ENCODE peak calls at places on chromosomes 3 and 15, in ten cellular contexts. R, P, O, C, A, U, D, W, L and F are unnamed samples.

GRCh38 chr3:167843483-167843882 is 108.0 kb downstream of the SERPINI1 start:
- DNase-seq in C (no peak), W (no peak), D (no peak), A (no peak), L (no peak), O (no peak), R (no peak), U (no peak), P (no peak), F (no peak)

GRCh38 chr15:51796777-51797474 is 32.5 kb upstream of the TMOD3 start:
- DNase-seq in D (no peak), A (peak), C (no peak), W (no peak), O (peak), U (peak), L (no peak), R (no peak), P (no peak), F (no peak)

GRCh38 chr3:31446411-31446810 is 86.3 kb upstream of the STT3B start:
- DNase-seq in C (no peak), A (no peak), D (no peak), W (no peak), P (no peak), U (no peak), R (no peak), L (no peak), O (no peak), F (no peak)

GRCh38 chr3:30623375-30623774 is 17.0 kb downstream of the TGFBR2 start:
- DNase-seq in A (no peak), P (no peak), L (no peak), R (no peak), O (no peak), D (peak), W (no peak), C (no peak), U (no peak), F (no peak)

GRCh38 chr3:72461787-72462186 is 386.5 kb downstream of the SHQ1 start:
- DNase-seq in W (peak), R (peak), L (no peak), O (no peak), C (no peak), P (no peak), A (no peak), D (no peak), U (no peak), F (no peak)

GRCh38 chr15:50943623-50944022 is 35.1 kb downstream of the AP4E1 start:
- DNase-seq in W (no peak), R (no peak), U (peak), P (no peak), D (no peak), L (no peak), O (peak), A (peak), C (no peak), F (peak)

GRCh38 chr3:147139341-147139740 is 267.0 kb downstream of the ZIC4 start:
- DNase-seq in A (no peak), D (no peak), O (no peak), U (no peak), C (no peak), L (no peak), R (no peak), P (no peak), W (no peak), F (no peak)

GRCh38 chr3:12224181-12225147 is 64.4 kb upstream of the PPARG start:
- DNase-seq in D (peak), C (no peak), U (peak), A (peak), R (no peak), W (no peak), P (no peak), O (peak), L (peak), F (peak)

GRCh38 chr3:5568451-5568850 is 380.9 kb downstream of the EDEM1 start:
- DNase-seq in D (no peak), O (no peak), C (peak), W (no peak), A (no peak), L (no peak), R (no peak), P (no peak), U (no peak), F (no peak)

GRCh38 chr3:43699864-43700263 is 9.1 kb downstream of the ABHD5 start:
- DNase-seq in R (no peak), O (peak), D (no peak), W (no peak), C (peak), L (no peak), A (peak), P (peak), U (no peak), F (peak)

GRCh38 chr3:162994165-162994564 is 1497.6 kb downstream of the OTOL1 start:
- DNase-seq in O (no peak), R (no peak), A (no peak), D (no peak), P (no peak), L (no peak), U (no peak), W (no peak), C (no peak), F (no peak)

GRCh38 chr3:55486101-55486856 is 827 bp downstream of the WNT5A start:
- DNase-seq in D (peak), C (no peak), O (peak), R (peak), U (peak), L (peak), A (peak), P (peak), W (peak), F (peak)

GRCh38 chr15:60963557-60963956 is 265.5 kb downstream of the RORA start:
- DNase-seq in U (no peak), O (no peak), R (no peak), W (no peak), C (no peak), P (no peak), A (no peak), L (no peak), D (no peak), F (no peak)

GRCh38 chr3:171834461-171834801 is 8.7 kb upstream of the TMEM212 start:
- DNase-seq in D (no peak), W (no peak), U (no peak), A (no peak), C (no peak), R (no peak), O (no peak), L (no peak), P (no peak), F (no peak)

GRCh38 chr3:64518950-64519349 is 168.8 kb downstream of the ADAMTS9 start:
- DNase-seq in L (no peak), D (no peak), R (no peak), C (no peak), W (no peak), O (peak), U (no peak), P (no peak), A (peak), F (no peak)

GRCh38 chr3:147705626-147706025 is 296.5 kb downstream of the ZIC1 start:
- DNase-seq in R (no peak), C (no peak), P (no peak), D (no peak), L (no peak), A (no peak), W (no peak), O (no peak), U (no peak), F (no peak)

GRCh38 chr3:194369522-194370279 is at the start of gene LRRC15:
- DNase-seq in D (peak), R (no peak), P (no peak), C (no peak), U (peak), A (peak), O (peak), W (no peak), L (no peak), F (peak)

GRCh38 chr15:70806992-70807712 is 43.8 kb upstream of the UACA start:
- DNase-seq in U (peak), P (no peak), D (no peak), L (no peak), C (no peak), R (peak), O (peak), A (peak), W (peak), F (no peak)

GRCh38 chr15:36428102-36428845 is 151.2 kb upstream of the CDIN1 start:
- DNase-seq in L (no peak), P (no peak), D (peak), W (no peak), C (no peak), U (peak), A (peak), R (no peak), O (peak), F (peak)

GRCh38 chr3:112629425-112629824 is 11.5 kb downstream of the CCDC80 start:
- DNase-seq in O (peak), C (peak), L (no peak), U (peak), D (peak), W (no peak), P (no peak), A (peak), R (peak), F (peak)

GRCh38 chr3:190435618-190436017 is 14.1 kb downstream of the TMEM207 start:
- DNase-seq in C (no peak), L (no peak), D (peak), P (no peak), U (no peak), R (no peak), W (no peak), O (no peak), A (peak), F (no peak)

GRCh38 chr15:90836296-90836871 is 32.0 kb upstream of the FURIN start:
- DNase-seq in C (no peak), L (no peak), U (peak), O (peak), W (no peak), A (peak), P (no peak), D (peak), R (no peak), F (peak)

GRCh38 chr15:56471440-56472069 is 6.6 kb upstream of the MNS1 start:
- DNase-seq in A (no peak), W (no peak), C (no peak), R (no peak), P (no peak), U (no peak), O (no peak), D (no peak), L (no peak), F (no peak)

GRCh38 chr3:128518587-128519490 is 25.8 kb upstream of the GATA2 start:
- DNase-seq in U (no peak), W (no peak), A (no peak), O (no peak), L (no peak), P (no peak), R (no peak), D (no peak), C (no peak), F (no peak)

GRCh38 chr3:4746241-4746958 is 232.8 kb upstream of the BHLHE40 start:
- DNase-seq in W (no peak), C (no peak), D (peak), P (no peak), U (no peak), L (no peak), A (peak), O (peak), R (no peak), F (peak)

GRCh38 chr3:66836363-66837152 is 161.5 kb upstream of the KBTBD8 start:
- DNase-seq in P (no peak), W (no peak), D (no peak), C (no peak), O (peak), L (no peak), A (peak), U (peak), R (no peak), F (peak)

GRCh38 chr3:172201136-172201989 is 162.0 kb downstream of the FNDC3B start:
- DNase-seq in U (peak), O (peak), L (no peak), W (peak), C (no peak), R (peak), A (peak), D (peak), P (no peak), F (peak)

GRCh38 chr3:122099255-122099654 is 44.1 kb downstream of the CD86 start:
- DNase-seq in D (no peak), U (no peak), P (no peak), C (peak), A (no peak), R (no peak), W (no peak), O (no peak), L (no peak), F (no peak)

GRCh38 chr3:59572106-59572505 is 522.3 kb upstream of the CFAP20DC start:
- DNase-seq in W (no peak), D (no peak), P (no peak), C (no peak), L (no peak), O (peak), U (no peak), R (no peak), A (no peak), F (peak)

DNA sequence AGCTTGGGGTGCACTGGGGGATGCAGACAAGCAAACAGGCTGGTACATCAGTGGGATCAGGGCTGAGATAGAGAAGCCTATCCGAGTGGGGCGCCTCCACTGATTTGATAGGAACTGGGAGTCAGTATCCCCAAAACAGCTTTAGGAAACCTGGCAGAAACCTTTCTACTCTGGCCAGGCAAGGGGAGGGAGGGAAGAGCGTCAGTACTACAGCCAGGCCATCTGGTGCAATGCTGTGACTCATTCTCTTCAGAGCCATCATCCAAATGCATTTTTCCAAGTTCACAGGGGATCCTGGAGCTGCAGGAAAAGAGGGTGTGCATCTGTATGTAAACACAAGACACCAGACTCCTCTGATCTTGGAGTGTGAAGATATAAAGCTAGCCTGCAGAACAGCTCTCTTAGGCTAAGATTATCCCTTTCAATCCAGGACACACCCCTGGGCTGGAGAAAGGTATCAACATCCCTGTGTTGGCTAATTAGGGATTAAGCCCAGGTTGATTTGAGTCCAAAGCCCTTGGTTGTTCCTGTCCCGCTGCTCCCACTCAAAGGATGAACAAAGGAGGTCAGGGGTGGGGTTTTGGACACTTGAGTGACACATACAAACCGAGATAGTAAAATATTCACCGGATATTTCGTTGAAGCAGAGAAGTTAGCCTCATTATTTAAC is 9.3 kb downstream of the GALNT15 start:
- DNase-seq in L (no peak), P (no peak), C (no peak), D (peak), W (no peak), R (no peak), O (peak), U (peak), A (peak), F (peak)
- H3K4me3 ChIP-seq in L (no peak), P (no peak), C (no peak), D (no peak), W (no peak), R (no peak), O (no peak), U (no peak), A (no peak), F (no peak)

GRCh38 chr3:142211034-142211433 is 14.4 kb downstream of the GK5 start:
- DNase-seq in R (no peak), U (peak), A (peak), W (no peak), D (no peak), C (peak), O (peak), L (no peak), P (no peak), F (no peak)

GRCh38 chr3:142210144-142210543 is 15.2 kb downstream of the GK5 start:
- DNase-seq in A (peak), C (no peak), P (no peak), R (no peak), W (no peak), D (no peak), L (no peak), U (no peak), O (no peak), F (peak)

GRCh38 chr3:142209655-142210054 is 15.7 kb downstream of the GK5 start:
- DNase-seq in D (peak), L (no peak), O (peak), P (no peak), W (no peak), U (peak), C (no peak), A (peak), R (no peak), F (peak)

GRCh38 chr3:142213298-142213697 is 12.1 kb downstream of the GK5 start:
- DNase-seq in P (no peak), W (no peak), R (no peak), A (peak), C (no peak), D (peak), U (peak), O (peak), L (no peak), F (no peak)

GRCh38 chr3:142210608-142211007 is 14.8 kb downstream of the GK5 start:
- DNase-seq in P (no peak), C (no peak), W (no peak), R (no peak), O (peak), U (peak), A (peak), L (no peak), D (no peak), F (peak)
- TF ChIP-seq CTCF in P (no peak), C (no peak), W (no peak), R (no peak), O (peak), U (no peak), A (peak), L (no peak), D (no peak), F (peak)

GRCh38 chr15:67820147-67820991 is 4.9 kb upstream of the SKOR1 start:
- DNase-seq in U (no peak), A (no peak), P (no peak), O (no peak), C (no peak), L (no peak), R (peak), W (no peak), D (no peak), F (no peak)
- H3K4me3 ChIP-seq in U (no peak), A (no peak), P (no peak), O (no peak), C (no peak), L (no peak), R (no peak), W (no peak), D (no peak), F (no peak)

DNA sequence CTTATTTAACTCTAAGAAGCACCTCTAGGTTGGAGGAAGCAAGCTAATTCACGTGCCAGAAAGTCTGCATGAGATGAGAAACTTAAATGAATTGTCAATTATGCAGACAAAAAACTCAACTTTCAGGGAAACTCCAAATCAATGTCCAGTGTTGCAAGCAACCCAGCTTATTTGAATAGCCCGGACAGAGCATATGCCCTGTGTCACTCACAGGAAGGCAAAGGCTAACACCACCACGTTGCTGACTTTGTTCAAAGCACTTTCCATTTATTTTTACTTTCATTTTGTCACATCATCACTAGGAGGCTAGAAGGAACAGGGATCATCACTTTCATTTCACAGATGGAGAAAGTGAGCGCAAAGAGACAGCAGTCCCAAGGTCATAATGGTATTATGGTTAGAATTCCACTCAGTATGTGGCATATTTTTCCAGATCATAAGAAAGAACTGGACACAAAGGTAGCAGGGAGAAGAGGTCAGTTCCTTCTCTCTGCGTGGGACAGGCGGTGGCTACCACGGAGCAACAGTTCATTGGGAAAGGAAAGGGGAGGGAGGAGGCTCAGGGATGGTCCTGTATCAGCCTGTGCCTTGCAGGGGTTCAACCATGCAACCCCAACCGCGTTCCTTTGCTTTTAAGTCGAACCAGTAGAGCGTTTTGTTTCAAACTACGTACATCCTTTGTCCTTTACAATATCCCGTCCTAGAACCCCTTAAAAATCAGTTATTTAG is 1.2 kb downstream of the HEG1 start:
- DNase-seq in R (no peak), O (peak), L (no peak), A (peak), W (no peak), U (peak), D (peak), P (no peak), C (peak), F (peak)
- TF ChIP-seq CTCF in R (peak), O (peak), L (no peak), A (peak), W (no peak), U (peak), D (no peak), P (no peak), C (peak), F (no peak)

GRCh38 chr3:165195628-165196576 is at the start of gene SLITRK3:
- DNase-seq in D (no peak), P (no peak), A (no peak), C (no peak), R (no peak), W (no peak), O (no peak), L (no peak), U (peak), F (no peak)
- H3K4me3 ChIP-seq in D (peak), P (no peak), A (peak), C (no peak), R (peak), W (peak), O (peak), L (peak), U (peak), F (peak)

DNA sequence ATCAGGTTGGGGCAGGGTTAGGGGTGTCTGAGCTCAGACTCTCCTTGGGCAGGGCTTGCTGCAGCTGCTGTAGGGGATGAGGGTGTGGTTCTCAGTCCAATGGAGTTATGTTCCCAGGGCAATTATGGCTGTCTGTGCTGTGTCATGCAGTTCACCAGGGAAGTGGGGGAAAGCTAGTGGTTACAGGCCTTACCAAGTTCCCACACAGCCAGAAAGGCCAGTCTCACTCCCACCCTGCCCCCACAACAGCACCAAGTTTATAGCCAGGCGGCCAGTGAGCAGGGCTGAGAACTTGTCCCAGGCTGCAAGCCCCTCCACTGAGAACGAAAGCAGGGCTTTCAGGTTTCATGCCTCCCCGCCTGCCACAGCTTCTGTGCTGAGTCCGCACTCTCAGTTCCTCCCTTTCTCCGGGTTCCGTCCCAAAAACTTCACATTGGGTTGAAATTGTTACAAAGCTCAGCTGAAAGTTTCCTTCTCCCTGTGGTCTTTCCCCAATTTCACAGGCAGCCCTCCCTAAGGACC is 19.6 kb upstream of the CPOX start:
- DNase-seq in U (no peak), R (no peak), O (no peak), D (no peak), L (no peak), C (peak), P (peak), W (peak), A (no peak), F (no peak)
- TF ChIP-seq CTCF in U (peak), R (no peak), O (no peak), D (no peak), L (no peak), C (no peak), P (no peak), W (no peak), A (no peak), F (no peak)

DNA sequence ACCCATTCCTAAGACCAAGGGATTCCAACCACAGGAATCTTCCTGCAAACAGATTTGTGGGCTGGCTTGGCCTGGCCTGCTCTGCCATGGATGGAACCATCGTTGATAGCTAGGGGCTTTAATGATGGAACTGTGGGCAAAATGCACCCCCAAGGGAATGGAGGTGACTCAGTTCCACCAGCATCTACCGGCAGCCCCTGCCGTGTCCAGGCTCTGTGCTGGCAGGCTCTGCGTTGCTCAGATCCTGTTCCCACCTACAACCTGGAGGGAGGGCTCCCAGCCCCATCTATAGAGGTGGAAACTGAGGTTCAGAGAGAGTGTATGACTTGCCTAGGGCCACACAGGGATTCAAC is 99.8 kb downstream of the FBLN2 start:
- DNase-seq in U (no peak), C (no peak), L (no peak), R (no peak), O (no peak), W (no peak), P (no peak), A (no peak), D (no peak), F (no peak)
- H3K4me3 ChIP-seq in U (no peak), C (no peak), L (no peak), R (no peak), O (no peak), W (no peak), P (no peak), A (no peak), D (no peak), F (no peak)